ENCODE peak calls at places on chromosomes 5 and 9, in seven cellular contexts. B is OCI-LY7, N is heart right ventricle, E is psoas muscle, I is adrenal gland, Q is H7, Z is body of pancreas. R is an unnamed sample.

GRCh38 chr9:18580146-18580545 is 106.2 kb downstream of the ADAMTSL1 start:
- DNase-seq in B (no peak), N (no peak), E (no peak), I (no peak), Q (no peak), Z (no peak), R (no peak)

GRCh38 chr5:65127181-65127901 is 354.4 kb downstream of the ADAMTS6 start:
- DNase-seq in B (no peak), N (no peak), E (no peak), I (no peak), Q (no peak), Z (no peak), R (no peak)

GRCh38 chr5:74471875-74472274 is 168.7 kb downstream of the ENC1 start:
- DNase-seq in B (no peak), N (no peak), E (no peak), I (no peak), Q (no peak), Z (no peak), R (no peak)

GRCh38 chr9:6759114-6759977 is 1.6 kb downstream of the KDM4C start:
- DNase-seq in B (peak; percentile 40), N (no peak), E (no peak), I (no peak), Q (no peak), Z (peak; percentile 20), R (no peak)

GRCh38 chr9:113368348-113368747 is 8.4 kb downstream of the HDHD3 start:
- DNase-seq in B (no peak), N (no peak), E (no peak), I (no peak), Q (no peak), Z (no peak), R (no peak)

GRCh38 chr9:131098391-131099087 is 2.2 kb downstream of the AIF1L start:
- DNase-seq in B (no peak), N (peak; percentile 54), E (no peak), I (no peak), Q (peak; percentile 75), Z (no peak), R (no peak)

GRCh38 chr9:127991757-127992274 is 11.0 kb upstream of the EEIG1 start:
- DNase-seq in B (no peak), N (no peak), E (no peak), I (no peak), Q (no peak), Z (no peak), R (no peak)

GRCh38 chr9:27599102-27599501 is 25.8 kb upstream of the C9orf72 start:
- DNase-seq in B (no peak), N (no peak), E (no peak), I (no peak), Q (no peak), Z (no peak), R (no peak)

GRCh38 chr9:89608646-89609335 is 4.0 kb downstream of the GADD45G start:
- DNase-seq in B (no peak), N (no peak), E (no peak), I (no peak), Q (no peak), Z (peak; percentile 16), R (no peak)

GRCh38 chr9:35603506-35603985 is 1.5 kb upstream of the TESK1 start:
- DNase-seq in B (no peak), N (peak; percentile 55), E (peak; percentile 90), I (peak; percentile 87), Q (no peak), Z (peak; percentile 61), R (no peak)

GRCh38 chr9:105608685-105609598 is 51.0 kb downstream of the FKTN start:
- DNase-seq in B (peak; percentile 75), N (no peak), E (no peak), I (no peak), Q (peak; percentile 32), Z (no peak), R (peak; percentile 46)

GRCh38 chr9:97980918-97981827 is 2.0 kb upstream of the ANP32B start:
- DNase-seq in B (peak; percentile 26), N (peak; percentile 45), E (peak; percentile 80), I (no peak), Q (no peak), Z (no peak), R (no peak)

GRCh38 chr9:34151398-34151797 is 24.9 kb upstream of the DCAF12 start:
- DNase-seq in B (no peak), N (no peak), E (no peak), I (no peak), Q (no peak), Z (no peak), R (no peak)

GRCh38 chr9:128627127-128627715 is 29.4 kb downstream of the DYNC2I2 start:
- DNase-seq in B (no peak), N (no peak), E (no peak), I (no peak), Q (peak; percentile 39), Z (no peak), R (no peak)

GRCh38 chr5:8892931-8893330 is 652.9 kb downstream of the SEMA5A start:
- DNase-seq in B (no peak), N (no peak), E (no peak), I (no peak), Q (no peak), Z (no peak), R (no peak)

GRCh38 chr9:85522459-85523092 is 219.2 kb downstream of the AGTPBP1 start:
- DNase-seq in B (no peak), N (peak; percentile 55), E (peak; percentile 66), I (peak; percentile 71), Q (peak; percentile 90), Z (no peak), R (peak; percentile 49)

GRCh38 chr9:124776952-124777645 is at the start of gene OLFML2A:
- DNase-seq in B (peak; percentile 69), N (peak; percentile 47), E (peak; percentile 65), I (peak; percentile 27), Q (peak; percentile 91), Z (no peak), R (no peak)

GRCh38 chr5:74075900-74076484 is 450.0 kb downstream of the ARHGEF28 start:
- DNase-seq in B (no peak), N (no peak), E (no peak), I (no peak), Q (no peak), Z (no peak), R (no peak)

DNA sequence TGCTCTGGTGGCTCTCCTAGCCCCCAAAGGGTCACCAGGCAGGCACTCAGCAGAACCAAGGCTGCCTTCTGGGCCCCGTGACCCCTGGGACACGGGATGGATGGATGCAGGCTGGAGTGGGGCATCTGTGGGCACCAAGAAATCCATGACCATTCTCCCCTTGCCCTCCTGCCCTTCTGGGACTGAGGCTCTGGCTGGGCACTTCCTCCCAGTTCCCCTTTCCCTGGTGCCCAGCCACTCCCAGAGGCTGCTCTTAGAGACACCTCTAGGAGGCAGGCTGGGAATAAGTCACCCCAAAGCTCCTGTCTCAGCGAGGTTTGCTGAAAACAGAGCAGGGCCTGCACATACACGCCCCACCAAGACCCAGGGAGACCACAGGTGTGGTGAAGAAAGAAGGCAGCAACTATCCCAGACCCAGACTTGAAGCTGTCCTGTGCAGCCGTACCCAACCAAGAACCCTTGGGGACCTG is 943 bp downstream of the STING1 start:
- DNase-seq in B (no peak), N (peak; percentile 31), E (peak; percentile 63), I (no peak), Q (peak; percentile 62), Z (no peak), R (no peak)
- H3K4me3 ChIP-seq in B (no peak overlapping the region), N (peak overlapping the region; percentile 59), E (peak overlapping the region; percentile 60), I (peak overlapping the region; percentile 44), Q (no peak overlapping the region), Z (no peak overlapping the region), R (peak overlapping the region; percentile 72)

DNA sequence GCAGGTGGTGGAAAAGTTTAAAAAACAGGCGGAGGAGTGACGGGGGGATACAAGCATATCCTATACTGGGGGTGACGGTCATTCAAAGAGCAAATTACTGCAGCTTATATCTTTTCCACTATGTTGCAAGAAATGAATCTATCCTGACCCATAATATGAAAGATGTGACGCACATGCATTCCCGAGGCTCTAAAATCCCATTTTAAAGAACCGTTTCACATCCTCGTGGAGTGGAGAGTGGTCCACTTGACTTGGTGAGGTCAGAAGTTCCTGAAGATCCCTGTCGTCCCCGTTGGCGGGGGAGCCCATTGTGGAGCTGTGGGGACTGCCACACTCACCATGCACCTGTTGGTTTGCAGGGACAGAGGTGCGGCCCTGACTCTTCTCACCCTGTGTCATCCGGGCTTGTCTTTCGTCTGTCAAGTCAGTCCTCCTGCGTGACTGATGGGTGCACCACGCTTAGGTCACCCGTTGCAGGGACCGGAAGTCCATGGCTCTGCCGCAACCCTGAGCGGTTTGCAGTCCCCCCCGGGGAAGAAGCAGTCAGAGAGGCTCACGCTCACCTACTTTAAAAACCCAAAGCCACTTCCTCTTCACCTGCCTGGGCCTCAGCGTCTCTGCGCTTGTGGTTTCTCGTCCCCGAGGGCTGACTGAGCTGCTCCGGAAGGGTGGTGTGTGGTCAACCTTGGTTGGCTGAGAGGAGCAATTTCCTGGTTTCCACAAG is 53.0 kb downstream of the USP20 start:
- DNase-seq in B (peak; percentile 98), N (peak; percentile 43), E (peak; percentile 65), I (peak; percentile 66), Q (no peak), Z (no peak), R (peak; percentile 99)
- H3K4me3 ChIP-seq in B (peak overlapping the region; percentile 66), N (peak overlapping the region; percentile 39), E (peak overlapping the region; percentile 46), I (no peak overlapping the region), Q (no peak overlapping the region), Z (no peak overlapping the region), R (peak overlapping the region; percentile 84)

GRCh38 chr5:81233080-81233634 is at the start of gene CKMT2:
- DNase-seq in B (no peak), N (peak; percentile 88), E (peak; percentile 94), I (peak; percentile 94), Q (peak; percentile 92), Z (peak; percentile 84), R (no peak)
- H3K4me3 ChIP-seq in B (no peak within 1 kb of the TSS), N (peak within 1 kb of the TSS; percentile 44), E (peak within 1 kb of the TSS; percentile 78), I (peak within 1 kb of the TSS; percentile 53), Q (peak within 1 kb of the TSS; percentile 55), Z (no peak within 1 kb of the TSS), R (no peak within 1 kb of the TSS)

GRCh38 chr5:77638763-77639451 is 394 bp upstream of the OTP start:
- DNase-seq in B (no peak), N (no peak), E (no peak), I (no peak), Q (peak; percentile 95), Z (no peak), R (no peak)
- H3K4me3 ChIP-seq in B (no peak overlapping the region), N (no peak overlapping the region), E (peak overlapping the region; percentile 13), I (no peak overlapping the region), Q (peak overlapping the region; percentile 27), Z (no peak overlapping the region), R (no peak overlapping the region)

GRCh38 chr9:110668528-110669167 is at the start of gene MUSK:
- DNase-seq in B (no peak), N (no peak), E (no peak), I (no peak), Q (no peak), Z (no peak), R (no peak)
- H3K4me3 ChIP-seq in B (no peak within 1 kb of the TSS), N (peak within 1 kb of the TSS; percentile 18), E (peak within 1 kb of the TSS; percentile 37), I (no peak within 1 kb of the TSS), Q (no peak within 1 kb of the TSS), Z (no peak within 1 kb of the TSS), R (no peak within 1 kb of the TSS)

R was measured in Jurkat, Clone E6-1.